ENCODE peak calls at places on chromosomes 12 and 14, in five cellular contexts. M is astrocyte of the cerebellum; R is CD8-positive, alpha-beta T cell; Y is adrenal gland; I is K562. V is an unnamed sample.
A peak's percentile ranks its signal among the peaks of the same experiment; 100 is the strongest.

GRCh38 chr12:107379852-107380567 is 286.7 kb upstream of the CRY1 start:
- DNase-seq in M (no peak), R (no peak), Y (no peak), I (no peak), V (no peak)

GRCh38 chr14:21084988-21085853 is 13.2 kb downstream of the ZNF219 start:
- DNase-seq in M (peak; percentile 33), R (no peak), Y (no peak), I (no peak), V (no peak)

GRCh38 chr14:94346841-94347240 is 23.7 kb upstream of the SERPINA6 start:
- DNase-seq in M (no peak), R (no peak), Y (no peak), I (no peak), V (no peak)

GRCh38 chr14:99391671-99392070 is 89.0 kb downstream of the SETD3 start:
- DNase-seq in M (no peak), R (no peak), Y (no peak), I (no peak), V (no peak)

GRCh38 chr12:112839386-112839972 is 47.9 kb downstream of the RPH3A start:
- DNase-seq in M (peak; percentile 76), R (no peak), Y (no peak), I (no peak), V (peak; percentile 24)

GRCh38 chr12:92290016-92290685 is 144.5 kb upstream of the BTG1 start:
- DNase-seq in M (no peak), R (no peak), Y (no peak), I (no peak), V (peak; percentile 14)

GRCh38 chr12:2239376-2240010 is 186.7 kb downstream of the CACNA1C start:
- DNase-seq in M (no peak), R (no peak), Y (no peak), I (no peak), V (no peak)

GRCh38 chr12:63084501-63084900 is 66.5 kb downstream of the AVPR1A start:
- DNase-seq in M (no peak), R (no peak), Y (no peak), I (no peak), V (no peak)

GRCh38 chr12:52203126-52203921 is 11.5 kb upstream of the KRT80 start:
- DNase-seq in M (no peak), R (no peak), Y (no peak), I (no peak), V (no peak)

GRCh38 chr12:22978962-22979361 is 354.0 kb downstream of the ETNK1 start:
- DNase-seq in M (peak; percentile 89), R (no peak), Y (no peak), I (no peak), V (peak; percentile 94)

GRCh38 chr14:23881292-23881691 is 72.3 kb upstream of the DHRS4 start:
- DNase-seq in M (no peak), R (no peak), Y (no peak), I (no peak), V (no peak)

GRCh38 chr14:90740081-90740480 is 76.1 kb downstream of the TTC7B start:
- DNase-seq in M (no peak), R (no peak), Y (no peak), I (no peak), V (no peak)

GRCh38 chr12:119036878-119037493 is 55.6 kb downstream of the SRRM4 start:
- DNase-seq in M (no peak), R (no peak), Y (peak; percentile 16), I (peak; percentile 73), V (no peak)

GRCh38 chr14:26191123-26191522 is 406.7 kb downstream of the NOVA1 start:
- DNase-seq in M (no peak), R (no peak), Y (no peak), I (no peak), V (no peak)

GRCh38 chr14:25033358-25033757 is 16.6 kb downstream of the STXBP6 start:
- DNase-seq in M (no peak), R (no peak), Y (no peak), I (no peak), V (no peak)

GRCh38 chr12:48969847-48970701 is 1.5 kb downstream of the WNT10B start:
- DNase-seq in M (no peak), R (no peak), Y (no peak), I (peak; percentile 76), V (no peak)

GRCh38 chr14:104978774-104979691 is 859 bp upstream of the AHNAK2 start:
- DNase-seq in M (no peak), R (no peak), Y (peak; percentile 34), I (no peak), V (no peak)

GRCh38 chr14:96105921-96106441 is 66.8 kb downstream of the C14orf132 start:
- DNase-seq in M (no peak), R (no peak), Y (peak; percentile 51), I (no peak), V (no peak)

GRCh38 chr14:34227834-34228662 is 234.0 kb downstream of the SPTSSA start:
- DNase-seq in M (peak; percentile 33), R (peak; percentile 26), Y (peak; percentile 50), I (peak; percentile 56), V (no peak)

GRCh38 chr12:100460702-100461101 is 13.0 kb upstream of the NR1H4 start:
- DNase-seq in M (no peak), R (no peak), Y (no peak), I (no peak), V (no peak)

GRCh38 chr12:102539651-102540553 is 59.5 kb upstream of the IGF1 start:
- DNase-seq in M (no peak), R (no peak), Y (no peak), I (no peak), V (peak; percentile 69)

GRCh38 chr12:1799068-1799881 is 21.1 kb upstream of the LRTM2 start:
- DNase-seq in M (no peak), R (no peak), Y (no peak), I (no peak), V (no peak)

GRCh38 chr14:50784683-50785505 is 46.1 kb downstream of the NIN start:
- DNase-seq in M (no peak), R (no peak), Y (no peak), I (no peak), V (no peak)

GRCh38 chr14:21768116-21768874 is 94.7 kb upstream of the OR4E1 start:
- DNase-seq in M (no peak), R (no peak), Y (no peak), I (peak; percentile 15), V (no peak)

GRCh38 chr14:95431199-95432145 is 85.0 kb downstream of the SYNE3 start:
- DNase-seq in M (no peak), R (no peak), Y (no peak), I (peak; percentile 39), V (no peak)

GRCh38 chr12:132559652-132560420 is 50.5 kb downstream of the LRCOL1 start:
- DNase-seq in M (no peak), R (no peak), Y (peak; percentile 50), I (peak; percentile 94), V (no peak)

GRCh38 chr12:3564411-3564810 is 73.4 kb downstream of the PRMT8 start:
- DNase-seq in M (no peak), R (no peak), Y (no peak), I (no peak), V (no peak)

GRCh38 chr12:109645708-109646107 is 67.9 kb upstream of the FAM222A start:
- DNase-seq in M (no peak), R (no peak), Y (no peak), I (no peak), V (no peak)

GRCh38 chr12:28082101-28082500 is 108.2 kb upstream of the CCDC91 start:
- DNase-seq in M (no peak), R (no peak), Y (no peak), I (no peak), V (no peak)

GRCh38 chr12:11860026-11860425 is 210.6 kb downstream of the ETV6 start:
- DNase-seq in M (no peak), R (no peak), Y (no peak), I (no peak), V (no peak)

GRCh38 chr14:68794130-68794855 is 1.4 kb upstream of the ZFP36L1 start:
- DNase-seq in M (no peak), R (peak; percentile 75), Y (peak; percentile 86), I (no peak), V (peak; percentile 93)

GRCh38 chr12:51005671-51006070 is 20.5 kb downstream of the SLC11A2 start:
- DNase-seq in M (no peak), R (no peak), Y (no peak), I (no peak), V (no peak)

GRCh38 chr12:48285751-48286650 is 64.7 kb downstream of the ZNF641 start:
- DNase-seq in M (no peak), R (no peak), Y (no peak), I (no peak), V (no peak)

GRCh38 chr12:106893451-106893850 is 62.3 kb upstream of the TMEM263 start:
- DNase-seq in M (no peak), R (no peak), Y (no peak), I (no peak), V (no peak)

GRCh38 chr12:111769599-111769998 is 2.9 kb downstream of the ALDH2 start:
- DNase-seq in M (no peak), R (no peak), Y (no peak), I (no peak), V (no peak)
- H3K4me3 ChIP-seq in M (no peak overlapping the region), R (no peak overlapping the region), Y (no peak overlapping the region), I (no peak overlapping the region), V (no peak overlapping the region)

DNA sequence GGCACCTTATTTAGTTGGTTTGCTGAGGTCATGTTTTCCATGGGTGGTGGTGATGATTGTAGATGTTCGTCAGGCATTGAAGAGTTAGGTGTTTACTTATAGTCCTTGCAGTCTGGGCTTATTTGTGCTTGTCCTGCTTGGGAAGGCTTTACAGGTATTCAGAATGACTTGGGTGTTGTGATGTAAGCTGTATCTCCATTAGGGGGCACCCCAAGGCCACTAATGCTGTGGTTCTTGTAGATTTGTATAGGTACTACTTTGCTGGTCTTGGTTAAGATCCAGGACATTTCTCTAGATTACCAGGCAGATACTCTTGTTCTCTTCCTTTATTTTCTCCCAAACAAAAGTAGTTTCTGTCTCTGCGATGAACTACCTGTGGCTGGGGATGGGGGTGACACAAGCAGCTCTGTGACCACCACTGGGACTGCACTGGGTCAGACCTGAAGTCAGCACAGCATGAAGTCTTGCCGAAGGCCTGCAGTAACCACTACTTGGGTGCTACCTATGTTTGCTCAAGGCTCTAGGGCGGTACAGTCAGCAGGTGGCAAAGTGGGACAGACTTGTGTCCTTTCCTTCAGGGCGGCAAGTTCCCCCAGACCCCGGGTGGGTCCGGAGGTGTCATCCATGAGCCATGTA is 35.8 kb upstream of the FBXO33 start:
- DNase-seq in M (no peak), R (no peak), Y (no peak), I (no peak), V (peak; percentile 4)
- TF ChIP-seq CTCF in M (peak; percentile 41), R (no peak), Y (no peak), I (peak; percentile 34), V (peak; percentile 51)

DNA sequence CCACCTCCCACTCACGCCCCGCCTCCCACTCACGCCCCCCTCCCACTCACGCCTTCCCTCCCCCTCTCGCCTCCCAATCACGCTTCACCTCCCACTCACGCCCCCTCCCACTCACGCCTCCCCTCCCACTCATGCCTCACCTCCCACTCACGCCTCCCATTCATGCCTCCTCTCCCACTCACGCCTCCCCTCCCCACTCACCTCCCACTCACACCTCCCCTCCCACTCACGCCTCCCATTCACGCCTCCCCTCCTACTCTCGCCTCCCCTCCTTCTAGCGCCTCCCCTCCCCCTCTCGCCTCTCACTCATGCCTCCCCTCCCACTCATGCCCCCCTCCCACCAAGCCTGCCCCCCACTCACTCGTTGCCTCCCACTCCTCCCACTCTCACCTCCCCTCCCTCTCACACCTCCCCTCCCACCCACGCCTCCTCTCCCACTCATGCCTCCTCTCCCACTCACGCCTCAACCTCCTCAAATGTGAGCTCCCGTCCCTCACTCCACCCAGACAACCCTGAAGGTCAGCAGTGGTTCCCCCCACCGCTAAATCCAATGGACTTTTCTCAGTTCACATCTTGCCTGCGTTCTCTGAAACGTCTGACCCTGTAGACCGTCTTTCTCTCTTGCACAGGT is 39.8 kb downstream of the TMEM63C start:
- DNase-seq in M (no peak), R (no peak), Y (no peak), I (peak; percentile 30), V (no peak)
- H3K4me3 ChIP-seq in M (no peak overlapping the region), R (no peak overlapping the region), Y (no peak overlapping the region), I (no peak overlapping the region), V (no peak overlapping the region)

GRCh38 chr12:5655120-5655519 is 223.2 kb downstream of the NTF3 start:
- DNase-seq in M (no peak), R (no peak), Y (no peak), I (no peak), V (no peak)
- TF ChIP-seq CTCF in M (no peak), R (no peak), Y (no peak), I (no peak), V (no peak)